ENCODE peak calls at places on chromosomes 5 and 9, in six cellular contexts. One of them, this sample, is unnamed.

GRCh38 chr5:146291421-146292074 is 47.1 kb upstream of the POU4F3 start:
- DNase-seq in stimulated activated CD8-positive, alpha-beta memory T cell treated with anti-CD3 and anti-CD28 coated beads, Interleukin-12 subunit alpha, Interleukin-12 subunit beta, amount 100 ng/mL, for 4 hours: no peak
- DNase-seq in NCI-H1930: peak; percentile 10
- DNase-seq in AG04449: no peak
- DNase-seq in T-helper 1 cell: no peak
- DNase-seq in cardiac fibroblast: peak; percentile 66
- DNase-seq in this sample: no peak

GRCh38 chr5:148491015-148491792 is 107.4 kb downstream of the FBXO38 start:
- DNase-seq in stimulated activated CD8-positive, alpha-beta memory T cell treated with anti-CD3 and anti-CD28 coated beads, Interleukin-12 subunit alpha, Interleukin-12 subunit beta, amount 100 ng/mL, for 4 hours: no peak
- DNase-seq in NCI-H1930: no peak
- DNase-seq in AG04449: no peak
- DNase-seq in T-helper 1 cell: no peak
- DNase-seq in cardiac fibroblast: peak; percentile 11
- DNase-seq in this sample: no peak

GRCh38 chr5:124040799-124041198 is 528.8 kb downstream of the CSNK1G3 start:
- DNase-seq in stimulated activated CD8-positive, alpha-beta memory T cell treated with anti-CD3 and anti-CD28 coated beads, Interleukin-12 subunit alpha, Interleukin-12 subunit beta, amount 100 ng/mL, for 4 hours: no peak
- DNase-seq in NCI-H1930: no peak
- DNase-seq in AG04449: no peak
- DNase-seq in T-helper 1 cell: no peak
- DNase-seq in cardiac fibroblast: peak; percentile 79
- DNase-seq in this sample: no peak

GRCh38 chr9:116101516-116101915 is 52.1 kb upstream of the PAPPA start:
- DNase-seq in stimulated activated CD8-positive, alpha-beta memory T cell treated with anti-CD3 and anti-CD28 coated beads, Interleukin-12 subunit alpha, Interleukin-12 subunit beta, amount 100 ng/mL, for 4 hours: no peak
- DNase-seq in NCI-H1930: no peak
- DNase-seq in AG04449: no peak
- DNase-seq in T-helper 1 cell: no peak
- DNase-seq in cardiac fibroblast: peak; percentile 80
- DNase-seq in this sample: no peak

GRCh38 chr5:129107637-129108036 is 13.1 kb downstream of the ISOC1 start:
- DNase-seq in stimulated activated CD8-positive, alpha-beta memory T cell treated with anti-CD3 and anti-CD28 coated beads, Interleukin-12 subunit alpha, Interleukin-12 subunit beta, amount 100 ng/mL, for 4 hours: no peak
- DNase-seq in NCI-H1930: no peak
- DNase-seq in AG04449: no peak
- DNase-seq in T-helper 1 cell: no peak
- DNase-seq in cardiac fibroblast: no peak
- DNase-seq in this sample: no peak

GRCh38 chr5:60376860-60377259 is 323.1 kb downstream of the DEPDC1B start:
- DNase-seq in stimulated activated CD8-positive, alpha-beta memory T cell treated with anti-CD3 and anti-CD28 coated beads, Interleukin-12 subunit alpha, Interleukin-12 subunit beta, amount 100 ng/mL, for 4 hours: no peak
- DNase-seq in NCI-H1930: no peak
- DNase-seq in AG04449: no peak
- DNase-seq in T-helper 1 cell: no peak
- DNase-seq in cardiac fibroblast: no peak
- DNase-seq in this sample: no peak

GRCh38 chr5:3075309-3075708 is 323.8 kb upstream of the IRX2 start:
- DNase-seq in stimulated activated CD8-positive, alpha-beta memory T cell treated with anti-CD3 and anti-CD28 coated beads, Interleukin-12 subunit alpha, Interleukin-12 subunit beta, amount 100 ng/mL, for 4 hours: no peak
- DNase-seq in NCI-H1930: no peak
- DNase-seq in AG04449: no peak
- DNase-seq in T-helper 1 cell: no peak
- DNase-seq in cardiac fibroblast: no peak
- DNase-seq in this sample: no peak

GRCh38 chr5:919356-920000 is 26.8 kb downstream of the TRIP13 start:
- DNase-seq in stimulated activated CD8-positive, alpha-beta memory T cell treated with anti-CD3 and anti-CD28 coated beads, Interleukin-12 subunit alpha, Interleukin-12 subunit beta, amount 100 ng/mL, for 4 hours: no peak
- DNase-seq in NCI-H1930: no peak
- DNase-seq in AG04449: no peak
- DNase-seq in T-helper 1 cell: no peak
- DNase-seq in cardiac fibroblast: no peak
- DNase-seq in this sample: no peak

GRCh38 chr5:138686668-138687067 is 66.6 kb upstream of the CTNNA1 start:
- DNase-seq in stimulated activated CD8-positive, alpha-beta memory T cell treated with anti-CD3 and anti-CD28 coated beads, Interleukin-12 subunit alpha, Interleukin-12 subunit beta, amount 100 ng/mL, for 4 hours: no peak
- DNase-seq in NCI-H1930: no peak
- DNase-seq in AG04449: no peak
- DNase-seq in T-helper 1 cell: no peak
- DNase-seq in cardiac fibroblast: no peak
- DNase-seq in this sample: no peak

GRCh38 chr5:160289356-160289651 is 23.1 kb downstream of the CCNJL start:
- DNase-seq in stimulated activated CD8-positive, alpha-beta memory T cell treated with anti-CD3 and anti-CD28 coated beads, Interleukin-12 subunit alpha, Interleukin-12 subunit beta, amount 100 ng/mL, for 4 hours: no peak
- DNase-seq in NCI-H1930: no peak
- DNase-seq in AG04449: no peak
- DNase-seq in T-helper 1 cell: no peak
- DNase-seq in cardiac fibroblast: no peak
- DNase-seq in this sample: no peak

GRCh38 chr5:58042933-58043606 is 416.8 kb downstream of the PLK2 start:
- DNase-seq in stimulated activated CD8-positive, alpha-beta memory T cell treated with anti-CD3 and anti-CD28 coated beads, Interleukin-12 subunit alpha, Interleukin-12 subunit beta, amount 100 ng/mL, for 4 hours: no peak
- DNase-seq in NCI-H1930: no peak
- DNase-seq in AG04449: no peak
- DNase-seq in T-helper 1 cell: no peak
- DNase-seq in cardiac fibroblast: peak; percentile 7
- DNase-seq in this sample: no peak

GRCh38 chr9:10366171-10366779 is 246.5 kb downstream of the PTPRD start:
- DNase-seq in stimulated activated CD8-positive, alpha-beta memory T cell treated with anti-CD3 and anti-CD28 coated beads, Interleukin-12 subunit alpha, Interleukin-12 subunit beta, amount 100 ng/mL, for 4 hours: no peak
- DNase-seq in NCI-H1930: peak; percentile 28
- DNase-seq in AG04449: no peak
- DNase-seq in T-helper 1 cell: no peak
- DNase-seq in cardiac fibroblast: peak; percentile 35
- DNase-seq in this sample: no peak

GRCh38 chr9:126687868-126688503 is 74.3 kb downstream of the LMX1B start:
- DNase-seq in stimulated activated CD8-positive, alpha-beta memory T cell treated with anti-CD3 and anti-CD28 coated beads, Interleukin-12 subunit alpha, Interleukin-12 subunit beta, amount 100 ng/mL, for 4 hours: no peak
- DNase-seq in NCI-H1930: no peak
- DNase-seq in AG04449: no peak
- DNase-seq in T-helper 1 cell: no peak
- DNase-seq in cardiac fibroblast: no peak
- DNase-seq in this sample: no peak

GRCh38 chr5:33008751-33009418 is 297.8 kb downstream of the NPR3 start:
- DNase-seq in stimulated activated CD8-positive, alpha-beta memory T cell treated with anti-CD3 and anti-CD28 coated beads, Interleukin-12 subunit alpha, Interleukin-12 subunit beta, amount 100 ng/mL, for 4 hours: no peak
- DNase-seq in NCI-H1930: peak; percentile 61
- DNase-seq in AG04449: no peak
- DNase-seq in T-helper 1 cell: no peak
- DNase-seq in cardiac fibroblast: no peak
- DNase-seq in this sample: no peak

GRCh38 chr5:95826949-95827595 is 4.5 kb upstream of the GLRX start:
- DNase-seq in stimulated activated CD8-positive, alpha-beta memory T cell treated with anti-CD3 and anti-CD28 coated beads, Interleukin-12 subunit alpha, Interleukin-12 subunit beta, amount 100 ng/mL, for 4 hours: no peak
- DNase-seq in NCI-H1930: no peak
- DNase-seq in AG04449: no peak
- DNase-seq in T-helper 1 cell: no peak
- DNase-seq in cardiac fibroblast: no peak
- DNase-seq in this sample: no peak

GRCh38 chr9:111604054-111604615 is 4.7 kb upstream of the PTGR1 start:
- DNase-seq in stimulated activated CD8-positive, alpha-beta memory T cell treated with anti-CD3 and anti-CD28 coated beads, Interleukin-12 subunit alpha, Interleukin-12 subunit beta, amount 100 ng/mL, for 4 hours: no peak
- DNase-seq in NCI-H1930: no peak
- DNase-seq in AG04449: no peak
- DNase-seq in T-helper 1 cell: no peak
- DNase-seq in cardiac fibroblast: no peak
- DNase-seq in this sample: no peak

GRCh38 chr5:154762261-154762660 is 7.1 kb downstream of the LARP1 start:
- DNase-seq in stimulated activated CD8-positive, alpha-beta memory T cell treated with anti-CD3 and anti-CD28 coated beads, Interleukin-12 subunit alpha, Interleukin-12 subunit beta, amount 100 ng/mL, for 4 hours: no peak
- DNase-seq in NCI-H1930: no peak
- DNase-seq in AG04449: no peak
- DNase-seq in T-helper 1 cell: no peak
- DNase-seq in cardiac fibroblast: no peak
- DNase-seq in this sample: no peak

GRCh38 chr5:142821733-142822487 is 51.7 kb downstream of the ARHGAP26 start:
- DNase-seq in stimulated activated CD8-positive, alpha-beta memory T cell treated with anti-CD3 and anti-CD28 coated beads, Interleukin-12 subunit alpha, Interleukin-12 subunit beta, amount 100 ng/mL, for 4 hours: no peak
- DNase-seq in NCI-H1930: no peak
- DNase-seq in AG04449: peak; percentile 64
- DNase-seq in T-helper 1 cell: no peak
- DNase-seq in cardiac fibroblast: peak; percentile 78
- DNase-seq in this sample: no peak

GRCh38 chr9:133347515-133347984 is 381 bp downstream of the MED22 start:
- DNase-seq in stimulated activated CD8-positive, alpha-beta memory T cell treated with anti-CD3 and anti-CD28 coated beads, Interleukin-12 subunit alpha, Interleukin-12 subunit beta, amount 100 ng/mL, for 4 hours: no peak
- DNase-seq in NCI-H1930: no peak
- DNase-seq in AG04449: no peak
- DNase-seq in T-helper 1 cell: peak; percentile 45
- DNase-seq in cardiac fibroblast: peak; percentile 31
- DNase-seq in this sample: no peak

GRCh38 chr5:132496631-132497487 is 6.3 kb upstream of the IRF1 start:
- DNase-seq in stimulated activated CD8-positive, alpha-beta memory T cell treated with anti-CD3 and anti-CD28 coated beads, Interleukin-12 subunit alpha, Interleukin-12 subunit beta, amount 100 ng/mL, for 4 hours: peak; percentile 66
- DNase-seq in NCI-H1930: peak; percentile 27
- DNase-seq in AG04449: no peak
- DNase-seq in T-helper 1 cell: peak; percentile 63
- DNase-seq in cardiac fibroblast: peak; percentile 94
- DNase-seq in this sample: peak; percentile 52

GRCh38 chr5:75028090-75028489 is 24.3 kb downstream of the GCNT4 start:
- DNase-seq in stimulated activated CD8-positive, alpha-beta memory T cell treated with anti-CD3 and anti-CD28 coated beads, Interleukin-12 subunit alpha, Interleukin-12 subunit beta, amount 100 ng/mL, for 4 hours: no peak
- DNase-seq in NCI-H1930: no peak
- DNase-seq in AG04449: no peak
- DNase-seq in T-helper 1 cell: no peak
- DNase-seq in cardiac fibroblast: no peak
- DNase-seq in this sample: no peak

GRCh38 chr5:149227168-149227826 is 44.4 kb upstream of the AFAP1L1 start:
- DNase-seq in stimulated activated CD8-positive, alpha-beta memory T cell treated with anti-CD3 and anti-CD28 coated beads, Interleukin-12 subunit alpha, Interleukin-12 subunit beta, amount 100 ng/mL, for 4 hours: no peak
- DNase-seq in NCI-H1930: no peak
- DNase-seq in AG04449: no peak
- DNase-seq in T-helper 1 cell: no peak
- DNase-seq in cardiac fibroblast: peak; percentile 51
- DNase-seq in this sample: no peak

GRCh38 chr9:70085241-70085640 is 41.6 kb downstream of the MAMDC2 start:
- DNase-seq in stimulated activated CD8-positive, alpha-beta memory T cell treated with anti-CD3 and anti-CD28 coated beads, Interleukin-12 subunit alpha, Interleukin-12 subunit beta, amount 100 ng/mL, for 4 hours: no peak
- DNase-seq in NCI-H1930: no peak
- DNase-seq in AG04449: no peak
- DNase-seq in T-helper 1 cell: no peak
- DNase-seq in cardiac fibroblast: peak; percentile 58
- DNase-seq in this sample: no peak

GRCh38 chr9:249025-249424 is 34.4 kb downstream of the DOCK8 start:
- DNase-seq in stimulated activated CD8-positive, alpha-beta memory T cell treated with anti-CD3 and anti-CD28 coated beads, Interleukin-12 subunit alpha, Interleukin-12 subunit beta, amount 100 ng/mL, for 4 hours: no peak
- DNase-seq in NCI-H1930: no peak
- DNase-seq in AG04449: no peak
- DNase-seq in T-helper 1 cell: peak; percentile 20
- DNase-seq in cardiac fibroblast: no peak
- DNase-seq in this sample: no peak

GRCh38 chr5:105030153-105030552 is 1467.6 kb upstream of the NUDT12 start:
- DNase-seq in stimulated activated CD8-positive, alpha-beta memory T cell treated with anti-CD3 and anti-CD28 coated beads, Interleukin-12 subunit alpha, Interleukin-12 subunit beta, amount 100 ng/mL, for 4 hours: no peak
- DNase-seq in NCI-H1930: no peak
- DNase-seq in AG04449: no peak
- DNase-seq in T-helper 1 cell: no peak
- DNase-seq in cardiac fibroblast: no peak
- DNase-seq in this sample: no peak

GRCh38 chr5:178078197-178078995 is 34.9 kb upstream of the N4BP3 start:
- DNase-seq in stimulated activated CD8-positive, alpha-beta memory T cell treated with anti-CD3 and anti-CD28 coated beads, Interleukin-12 subunit alpha, Interleukin-12 subunit beta, amount 100 ng/mL, for 4 hours: no peak
- DNase-seq in NCI-H1930: no peak
- DNase-seq in AG04449: peak; percentile 63
- DNase-seq in T-helper 1 cell: no peak
- DNase-seq in cardiac fibroblast: peak; percentile 57
- DNase-seq in this sample: no peak

GRCh38 chr5:129541648-129542251 is 81.7 kb downstream of the ADAMTS19 start:
- DNase-seq in stimulated activated CD8-positive, alpha-beta memory T cell treated with anti-CD3 and anti-CD28 coated beads, Interleukin-12 subunit alpha, Interleukin-12 subunit beta, amount 100 ng/mL, for 4 hours: no peak
- DNase-seq in NCI-H1930: no peak
- DNase-seq in AG04449: no peak
- DNase-seq in T-helper 1 cell: no peak
- DNase-seq in cardiac fibroblast: peak; percentile 11
- DNase-seq in this sample: no peak

GRCh38 chr9:13378171-13378570 is 98.7 kb upstream of the MPDZ start:
- DNase-seq in stimulated activated CD8-positive, alpha-beta memory T cell treated with anti-CD3 and anti-CD28 coated beads, Interleukin-12 subunit alpha, Interleukin-12 subunit beta, amount 100 ng/mL, for 4 hours: no peak
- DNase-seq in NCI-H1930: no peak
- DNase-seq in AG04449: no peak
- DNase-seq in T-helper 1 cell: no peak
- DNase-seq in cardiac fibroblast: peak; percentile 60
- DNase-seq in this sample: no peak

This sample was measured in esophagus squamous epithelium.